ENCODE peak calls at places on chromosomes 3 and 15, in six cellular contexts. One of them, this sample, is unnamed.

GRCh38 chr3:130760922-130761321 is 14.3 kb upstream of the PIK3R4 start:
- DNase-seq in heart right ventricle: no peak
- DNase-seq in D341Med: no peak
- DNase-seq in HTR-8/SVneo: no peak
- DNase-seq in NCI-H1092: no peak
- DNase-seq in T-helper 1 cell: no peak
- DNase-seq in this sample: no peak

GRCh38 chr15:70127797-70128756 is 30.4 kb upstream of the TLE3 start:
- DNase-seq in D341Med: no peak
- DNase-seq in heart right ventricle: no peak
- DNase-seq in NCI-H1092: no peak
- DNase-seq in HTR-8/SVneo: no peak
- DNase-seq in T-helper 1 cell: no peak
- DNase-seq in this sample: no peak

GRCh38 chr15:90099868-90100854 is 2.1 kb downstream of the IDH2 start:
- DNase-seq in heart right ventricle: no peak
- DNase-seq in HTR-8/SVneo: no peak
- DNase-seq in D341Med: no peak
- DNase-seq in T-helper 1 cell: no peak
- DNase-seq in NCI-H1092: no peak
- DNase-seq in this sample: peak; percentile 20

GRCh38 chr15:67784057-67784781 is 41.1 kb upstream of the SKOR1 start:
- DNase-seq in heart right ventricle: no peak
- DNase-seq in T-helper 1 cell: no peak
- DNase-seq in HTR-8/SVneo: no peak
- DNase-seq in NCI-H1092: no peak
- DNase-seq in D341Med: no peak
- DNase-seq in this sample: peak; percentile 7

GRCh38 chr3:56190130-56190529 is 278.1 kb downstream of the ERC2 start:
- DNase-seq in heart right ventricle: no peak
- DNase-seq in D341Med: no peak
- DNase-seq in NCI-H1092: no peak
- DNase-seq in HTR-8/SVneo: no peak
- DNase-seq in T-helper 1 cell: no peak
- DNase-seq in this sample: no peak

GRCh38 chr3:121645054-121645453 is 15.6 kb downstream of the HCLS1 start:
- DNase-seq in D341Med: no peak
- DNase-seq in NCI-H1092: no peak
- DNase-seq in heart right ventricle: no peak
- DNase-seq in HTR-8/SVneo: no peak
- DNase-seq in T-helper 1 cell: no peak
- DNase-seq in this sample: no peak

GRCh38 chr3:106720510-106720909 is 656.7 kb upstream of the CCDC54 start:
- DNase-seq in NCI-H1092: no peak
- DNase-seq in HTR-8/SVneo: no peak
- DNase-seq in T-helper 1 cell: no peak
- DNase-seq in D341Med: no peak
- DNase-seq in heart right ventricle: no peak
- DNase-seq in this sample: no peak

GRCh38 chr15:73964736-73965093 is 27.4 kb downstream of the STOML1 start:
- DNase-seq in T-helper 1 cell: peak; percentile 69
- DNase-seq in heart right ventricle: peak; percentile 86
- DNase-seq in NCI-H1092: peak; percentile 50
- DNase-seq in HTR-8/SVneo: peak; percentile 85
- DNase-seq in D341Med: peak; percentile 89
- DNase-seq in this sample: peak; percentile 53

GRCh38 chr3:47794585-47794984 is 8.4 kb upstream of the DHX30 start:
- DNase-seq in D341Med: no peak
- DNase-seq in T-helper 1 cell: no peak
- DNase-seq in HTR-8/SVneo: no peak
- DNase-seq in heart right ventricle: no peak
- DNase-seq in NCI-H1092: no peak
- DNase-seq in this sample: no peak

GRCh38 chr15:79167776-79168175 is 77.2 kb upstream of the RASGRF1 start:
- DNase-seq in heart right ventricle: no peak
- DNase-seq in NCI-H1092: no peak
- DNase-seq in HTR-8/SVneo: no peak
- DNase-seq in D341Med: no peak
- DNase-seq in T-helper 1 cell: no peak
- DNase-seq in this sample: no peak

GRCh38 chr3:28678083-28678482 is 329.5 kb upstream of the AZI2 start:
- DNase-seq in D341Med: no peak
- DNase-seq in NCI-H1092: no peak
- DNase-seq in T-helper 1 cell: no peak
- DNase-seq in HTR-8/SVneo: no peak
- DNase-seq in heart right ventricle: no peak
- DNase-seq in this sample: no peak

GRCh38 chr3:61669676-61670299 is 108.4 kb downstream of the PTPRG start:
- DNase-seq in NCI-H1092: no peak
- DNase-seq in T-helper 1 cell: no peak
- DNase-seq in D341Med: peak; percentile 41
- DNase-seq in heart right ventricle: peak; percentile 56
- DNase-seq in HTR-8/SVneo: no peak
- DNase-seq in this sample: no peak

GRCh38 chr3:130626021-130626420 is 109.0 kb downstream of the COL6A6 start:
- DNase-seq in T-helper 1 cell: no peak
- DNase-seq in D341Med: no peak
- DNase-seq in heart right ventricle: no peak
- DNase-seq in NCI-H1092: no peak
- DNase-seq in HTR-8/SVneo: no peak
- DNase-seq in this sample: no peak